ENCODE peak calls at places on chromosomes 12 and 14, in eight cellular contexts. F is K562, T is neural progenitor cell, G is right lobe of liver, L is ovary, C is brain microvascular endothelial cell, U is psoas muscle, D is tibial artery. Y is an unnamed sample.

GRCh38 chr12:94851396-94852025 is 152.0 kb downstream of the NDUFA12 start:
- DNase-seq in F (no peak), L (no peak), T (no peak), U (no peak), C (no peak), G (no peak), D (no peak), Y (no peak)

GRCh38 chr14:104665663-104666522 is 23.5 kb upstream of the INF2 start:
- DNase-seq in F (no peak), T (peak; percentile 95), U (no peak), L (no peak), C (no peak), G (peak; percentile 61), D (no peak), Y (no peak)

GRCh38 chr12:103924761-103925641 is 5.2 kb upstream of the HSP90B1 start:
- DNase-seq in F (no peak), D (no peak), U (no peak), T (no peak), L (no peak), G (no peak), C (peak; percentile 90), Y (no peak)

GRCh38 chr14:103104654-103105511 is 10.4 kb downstream of the EXOC3L4 start:
- DNase-seq in C (no peak), L (peak; percentile 67), D (no peak), F (peak; percentile 71), G (peak; percentile 77), U (peak; percentile 86), T (peak; percentile 77), Y (no peak)

GRCh38 chr14:71380271-71380670 is 473.0 kb downstream of the PCNX1 start:
- DNase-seq in D (no peak), U (no peak), G (no peak), F (no peak), T (no peak), C (peak; percentile 53), L (no peak), Y (no peak)

GRCh38 chr12:6605425-6606330 is 1.5 kb downstream of the CHD4 start:
- DNase-seq in T (peak; percentile 51), G (no peak), U (peak; percentile 52), C (no peak), D (no peak), L (no peak), F (no peak), Y (no peak)

GRCh38 chr12:100375023-100375737 is 18.3 kb downstream of the SLC17A8 start:
- DNase-seq in L (peak; percentile 80), G (no peak), F (no peak), U (peak; percentile 84), T (peak; percentile 33), D (peak; percentile 58), C (no peak), Y (no peak)

GRCh38 chr12:111269688-111270087 is 99.2 kb downstream of the PHETA1 start:
- DNase-seq in C (no peak), F (no peak), D (no peak), T (no peak), U (no peak), L (no peak), G (no peak), Y (no peak)

GRCh38 chr12:121186826-121187225 is 23.1 kb upstream of the P2RX4 start:
- DNase-seq in F (no peak), U (no peak), C (no peak), L (no peak), G (no peak), T (no peak), D (no peak), Y (no peak)

GRCh38 chr12:121184425-121184824 is 25.5 kb upstream of the P2RX4 start:
- DNase-seq in U (no peak), L (no peak), D (no peak), F (no peak), C (no peak), T (no peak), G (no peak), Y (no peak)

GRCh38 chr12:121181181-121181580 is 28.7 kb upstream of the P2RX4 start:
- DNase-seq in F (no peak), G (no peak), L (no peak), U (no peak), T (no peak), D (no peak), C (no peak), Y (no peak)

GRCh38 chr12:121184984-121185894 is 24.7 kb upstream of the P2RX4 start:
- DNase-seq in L (no peak), D (no peak), G (no peak), T (no peak), C (no peak), U (no peak), F (no peak), Y (no peak)

DNA sequence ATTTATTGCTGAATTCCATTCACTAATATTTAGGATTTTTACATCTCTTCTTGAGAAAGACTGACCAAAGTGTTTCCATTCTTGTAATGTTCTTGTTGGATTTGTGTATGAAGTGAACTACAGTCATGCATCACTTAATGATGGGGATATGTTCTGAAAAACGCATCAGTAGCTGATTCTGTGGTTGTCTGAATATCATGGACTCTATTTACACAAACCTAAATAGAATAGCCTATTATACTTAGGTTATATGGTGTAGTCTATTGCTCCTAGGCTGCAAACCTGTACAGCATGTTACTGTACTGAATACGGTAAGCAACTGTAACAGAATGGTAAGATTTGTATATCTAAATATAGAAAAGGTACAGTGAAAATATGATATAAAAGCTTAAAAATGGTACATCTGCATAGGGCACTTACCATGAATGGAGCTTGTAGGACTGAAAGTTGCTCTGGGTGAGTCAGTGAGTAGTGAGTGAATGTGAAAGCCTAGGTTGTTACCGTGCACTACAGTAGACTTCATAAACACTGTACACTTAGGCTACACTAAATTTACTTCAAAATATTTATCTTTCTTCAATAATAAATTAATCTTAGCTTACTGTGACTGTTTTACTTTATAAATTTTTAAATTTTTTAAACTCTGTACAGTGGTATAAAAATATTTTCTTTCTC is 27.6 kb upstream of the P2RX4 start:
- DNase-seq in F (no peak), L (no peak), D (no peak), G (no peak), U (no peak), C (no peak), T (no peak), Y (no peak)
- H3K4me3 ChIP-seq in F (no peak overlapping the region), L (no peak overlapping the region), D (no peak overlapping the region), G (no peak overlapping the region), U (no peak overlapping the region), C (no peak overlapping the region), T (no peak overlapping the region), Y (no peak overlapping the region)

GRCh38 chr14:34650786-34651584 is 21.0 kb upstream of the SNX6 start:
- DNase-seq in U (no peak), D (no peak), G (no peak), T (no peak), C (peak; percentile 97), L (no peak), F (no peak), Y (no peak)
- H3K27ac ChIP-seq in U (no peak overlapping the region), D (peak overlapping the region; percentile 51), G (no peak overlapping the region), T (no peak overlapping the region), C (peak overlapping the region; percentile 98), L (no peak overlapping the region), F (no peak overlapping the region), Y (peak overlapping the region; percentile 63)

DNA sequence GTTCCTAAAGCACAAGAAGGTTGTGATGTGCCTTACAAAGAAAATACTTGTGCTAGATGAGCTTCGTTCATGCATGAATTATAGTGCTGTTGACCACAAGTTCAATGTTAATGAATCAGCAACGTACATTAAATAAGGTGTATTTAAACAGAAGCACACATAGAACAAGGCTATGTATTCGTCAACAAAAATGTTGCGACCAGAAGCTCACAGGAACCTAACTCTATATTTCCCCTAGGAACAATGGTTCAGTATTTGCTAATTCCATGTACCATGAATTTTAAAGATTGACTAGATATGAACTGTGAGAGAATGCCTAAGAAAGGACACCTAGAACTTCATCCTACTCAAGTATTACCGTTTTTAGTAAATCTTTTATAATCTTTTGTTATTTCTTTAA is 149.6 kb downstream of the ITPR2 start:
- DNase-seq in C (no peak), U (no peak), T (no peak), G (no peak), F (no peak), L (no peak), D (no peak), Y (no peak)
- TF ChIP-seq CTCF in C (no peak), U (no peak), T (no peak), G (no peak), F (no peak), L (no peak), D (no peak), Y (no peak)

GRCh38 chr12:69154585-69155363 is 84.6 kb upstream of the CPSF6 start:
- DNase-seq in U (peak; percentile 73), T (peak; percentile 85), F (peak; percentile 64), G (peak; percentile 67), C (peak; percentile 50), L (peak; percentile 46), D (peak; percentile 57), Y (no peak)
- H3K4me3 ChIP-seq in U (no peak overlapping the region), T (no peak overlapping the region), F (no peak overlapping the region), G (no peak overlapping the region), C (no peak overlapping the region), L (no peak overlapping the region), D (no peak overlapping the region), Y (no peak overlapping the region)

DNA sequence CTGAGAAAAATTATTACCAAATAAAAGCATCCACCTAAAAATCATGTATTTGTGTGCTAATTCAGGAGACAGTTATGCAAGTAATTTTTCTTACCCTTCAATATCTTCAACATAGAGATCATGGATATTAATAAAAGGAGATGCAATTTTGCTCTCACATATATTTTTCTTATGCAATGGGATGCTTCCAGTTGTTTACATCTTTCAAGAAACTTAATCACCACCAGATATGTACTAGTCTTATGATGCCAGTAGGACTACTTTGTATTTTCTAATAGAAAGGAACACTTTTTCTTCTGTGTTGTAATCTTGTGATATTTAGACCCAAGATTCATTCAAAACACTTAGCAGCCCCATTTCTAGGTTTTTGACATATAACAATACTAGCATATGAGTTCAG is 107.6 kb downstream of the NAV3 start:
- DNase-seq in U (no peak), C (no peak), F (no peak), L (no peak), T (no peak), G (no peak), D (no peak), Y (no peak)
- H3K27ac ChIP-seq in U (no peak overlapping the region), C (no peak overlapping the region), F (no peak overlapping the region), L (no peak overlapping the region), T (no peak overlapping the region), G (no peak overlapping the region), D (no peak overlapping the region), Y (no peak overlapping the region)

GRCh38 chr14:68297871-68298468 is 478.4 kb downstream of the RAD51B start:
- DNase-seq in U (no peak), F (no peak), T (peak; percentile 39), D (no peak), G (no peak), C (peak; percentile 3), L (no peak), Y (no peak)
- TF ChIP-seq CTCF in U (no peak), F (no peak), T (peak; percentile 26), D (peak; percentile 32), G (peak; percentile 31), C (peak; percentile 60), L (no peak), Y (no peak)

Y was measured in coronary artery.